ENCODE peak calls at places on chromosomes 11 and 22, in six cellular contexts. V is fibroblast of lung, S is hepatocyte, A is A549, Q is GM23248, Y is SK-N-SH. P is an unnamed sample.

GRCh38 chr22:35544189-35544588 is 3.6 kb downstream of the RASD2 start:
- DNase-seq in V (no peak), S (no peak), A (no peak), Q (peak), Y (no peak), P (no peak)

GRCh38 chr11:3022982-3023381 is 30.9 kb upstream of the NAP1L4 start:
- DNase-seq in V (peak), S (peak), A (no peak), Q (peak), Y (no peak), P (no peak)

GRCh38 chr22:19998232-19998951 is 18.2 kb downstream of the ARVCF start:
- DNase-seq in V (no peak), S (no peak), A (no peak), Q (no peak), Y (peak), P (peak)

GRCh38 chr11:131534611-131535010 is 164.2 kb downstream of the NTM start:
- DNase-seq in V (no peak), S (no peak), A (no peak), Q (no peak), Y (no peak), P (peak)

GRCh38 chr11:69156673-69157155 is 979 bp downstream of the SMIM38 start:
- DNase-seq in V (peak), S (peak), A (no peak), Q (peak), Y (no peak), P (no peak)

GRCh38 chr22:24181088-24181995 is at the start of gene SUSD2:
- DNase-seq in V (no peak), S (peak), A (no peak), Q (no peak), Y (no peak), P (peak)

GRCh38 chr22:27880778-27881394 is 38.2 kb downstream of the PITPNB start:
- DNase-seq in V (peak), S (peak), A (peak), Q (peak), Y (peak), P (peak)

GRCh38 chr11:110303414-110303826 is 7.0 kb upstream of the RDX start:
- DNase-seq in V (no peak), S (peak), A (no peak), Q (no peak), Y (no peak), P (no peak)

GRCh38 chr22:43435851-43436535 is 24.2 kb downstream of the MPPED1 start:
- DNase-seq in V (no peak), S (no peak), A (no peak), Q (no peak), Y (no peak), P (no peak)

GRCh38 chr11:19725379-19726079 is 12.9 kb downstream of the NAV2 start:
- DNase-seq in V (peak), S (no peak), A (no peak), Q (no peak), Y (no peak), P (no peak)

GRCh38 chr22:50684501-50684900 is 11.9 kb downstream of the SHANK3 start:
- DNase-seq in V (no peak), S (no peak), A (no peak), Q (no peak), Y (peak), P (no peak)

GRCh38 chr11:112797653-112798293 is 163.4 kb upstream of the NCAM1 start:
- DNase-seq in V (peak), S (peak), A (no peak), Q (peak), Y (no peak), P (peak)

GRCh38 chr11:65861533-65862183 is 1.4 kb downstream of the MUS81 start:
- DNase-seq in V (no peak), S (no peak), A (no peak), Q (no peak), Y (no peak), P (peak)

GRCh38 chr11:99171330-99171729 is 150.6 kb downstream of the CNTN5 start:
- DNase-seq in V (no peak), S (no peak), A (no peak), Q (no peak), Y (no peak), P (no peak)

GRCh38 chr11:134267966-134268365 is 8.2 kb upstream of the GLB1L3 start:
- DNase-seq in V (peak), S (no peak), A (no peak), Q (no peak), Y (no peak), P (no peak)

GRCh38 chr11:31120428-31120827 is 249.1 kb downstream of the DCDC1 start:
- DNase-seq in V (no peak), S (no peak), A (no peak), Q (no peak), Y (no peak), P (no peak)

GRCh38 chr11:63518548-63518947 is 12.7 kb downstream of the LGALS12 start:
- DNase-seq in V (peak), S (no peak), A (no peak), Q (peak), Y (no peak), P (no peak)

GRCh38 chr11:71114124-71114851 is 138.1 kb downstream of the SHANK2 start:
- DNase-seq in V (no peak), S (no peak), A (no peak), Q (no peak), Y (no peak), P (no peak)

GRCh38 chr22:26362471-26362870 is 66.6 kb upstream of the ASPHD2 start:
- DNase-seq in V (peak), S (no peak), A (no peak), Q (peak), Y (no peak), P (no peak)

GRCh38 chr22:38424525-38425080 is 30.4 kb downstream of the KCNJ4 start:
- DNase-seq in V (no peak), S (no peak), A (no peak), Q (no peak), Y (no peak), P (no peak)

GRCh38 chr11:94768602-94769511 is 701 bp downstream of the AMOTL1 start:
- DNase-seq in V (peak), S (peak), A (no peak), Q (peak), Y (peak), P (peak)

GRCh38 chr11:3837793-3838192 is 3.0 kb downstream of the RHOG start:
- DNase-seq in V (no peak), S (no peak), A (no peak), Q (peak), Y (no peak), P (no peak)

GRCh38 chr22:23815781-23816551 is 22.8 kb downstream of the DERL3 start:
- DNase-seq in V (no peak), S (no peak), A (no peak), Q (peak), Y (peak), P (no peak)

GRCh38 chr11:120149246-120149645 is 11.3 kb upstream of the TRIM29 start:
- DNase-seq in V (no peak), S (no peak), A (no peak), Q (no peak), Y (no peak), P (no peak)
- H3K4me3 ChIP-seq in V (no peak), S (no peak), A (no peak), Q (no peak), Y (no peak), P (no peak)

GRCh38 chr11:82994615-82995014 is 77.1 kb downstream of the RAB30 start:
- DNase-seq in V (no peak), S (no peak), A (no peak), Q (peak), Y (no peak), P (no peak)
- H3K4me2 ChIP-seq in V (no peak), S (no peak), A (no peak), Q (no peak), Y (no peak), P (no peak)

GRCh38 chr11:72584933-72585597 is 89.2 kb downstream of the PDE2A start:
- DNase-seq in V (no peak), S (no peak), A (no peak), Q (no peak), Y (no peak), P (no peak)
- H3K4me3 ChIP-seq in V (no peak), S (no peak), A (no peak), Q (peak), Y (no peak), P (peak)

DNA sequence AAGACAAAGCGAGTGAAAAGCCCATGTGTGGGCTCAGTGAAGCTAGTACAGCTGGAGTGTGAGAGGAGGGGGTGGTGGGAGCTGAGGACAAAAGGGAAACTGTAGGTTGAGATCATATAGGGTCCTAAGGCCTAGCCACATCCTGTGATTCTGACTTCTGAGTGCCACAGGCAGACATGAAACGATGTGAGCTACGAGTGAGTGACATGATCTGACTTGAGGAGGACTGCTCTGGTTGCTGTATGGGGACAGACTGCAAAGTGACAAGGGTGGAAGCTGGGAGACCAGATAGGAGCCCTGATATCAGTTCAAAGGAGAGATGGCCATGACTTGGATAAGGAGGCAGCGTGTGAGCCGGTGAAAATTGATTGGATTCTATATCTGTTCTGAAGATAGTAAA is 85.4 kb downstream of the MICAL2 start:
- DNase-seq in V (no peak), S (no peak), A (no peak), Q (no peak), Y (no peak), P (no peak)
- H3K4me2 ChIP-seq in V (no peak), S (no peak), A (no peak), Q (no peak), Y (no peak), P (no peak)

GRCh38 chr22:41907436-41908401 is 7.2 kb downstream of the SHISA8 start:
- DNase-seq in V (no peak), S (no peak), A (no peak), Q (peak), Y (no peak), P (peak)
- H3K4me3 ChIP-seq in V (no peak), S (no peak), A (no peak), Q (no peak), Y (no peak), P (no peak)

GRCh38 chr11:119724956-119725355 is 4.0 kb downstream of the NECTIN1 start:
- DNase-seq in V (no peak), S (no peak), A (no peak), Q (no peak), Y (no peak), P (no peak)
- H3K4me2 ChIP-seq in V (no peak), S (no peak), A (no peak), Q (no peak), Y (no peak), P (peak)

DNA sequence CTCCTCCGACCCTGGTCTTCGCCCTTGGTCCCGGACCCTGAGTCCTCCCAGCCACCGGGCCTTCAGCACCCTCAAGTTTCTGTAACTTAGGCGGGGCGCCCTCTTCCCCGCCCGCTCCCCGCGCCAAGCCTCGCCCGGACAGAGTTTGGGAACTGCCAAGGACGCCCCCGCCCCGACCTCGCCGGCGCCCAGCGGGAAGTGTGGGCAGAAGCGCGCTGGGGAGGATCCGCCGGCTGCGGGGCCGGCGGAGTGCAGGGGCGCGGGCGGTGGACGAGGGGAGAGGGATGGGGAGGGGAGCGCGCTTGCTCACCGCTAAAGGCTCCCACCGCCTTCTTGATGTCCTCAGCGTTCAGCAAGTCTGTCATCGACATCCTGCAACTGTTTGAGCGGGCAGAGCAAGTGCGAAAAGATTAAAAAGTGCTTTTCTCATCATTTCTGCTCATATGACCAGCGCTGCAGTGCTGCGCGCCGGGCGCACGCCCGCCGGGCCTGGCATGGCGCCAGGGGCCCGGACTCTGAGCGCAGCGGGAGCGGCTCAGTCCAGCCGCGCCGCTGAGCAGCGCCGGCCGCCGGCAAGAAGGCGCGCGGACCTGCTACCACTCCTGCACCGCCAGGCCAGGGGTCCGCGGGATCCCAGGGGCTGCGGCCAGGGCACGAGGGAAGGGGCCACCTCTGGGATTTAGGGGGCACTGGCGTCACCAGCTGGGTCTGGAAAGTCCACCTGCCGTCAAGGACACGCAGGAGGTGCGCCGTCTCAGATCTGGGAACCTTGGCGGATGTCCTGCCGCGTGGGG is at the start of gene PVALB:
- DNase-seq in V (peak), S (peak), A (peak), Q (peak), Y (peak), P (peak)
- H3K4me3 ChIP-seq in V (no peak), S (no peak), A (peak), Q (peak), Y (no peak), P (peak)

DNA sequence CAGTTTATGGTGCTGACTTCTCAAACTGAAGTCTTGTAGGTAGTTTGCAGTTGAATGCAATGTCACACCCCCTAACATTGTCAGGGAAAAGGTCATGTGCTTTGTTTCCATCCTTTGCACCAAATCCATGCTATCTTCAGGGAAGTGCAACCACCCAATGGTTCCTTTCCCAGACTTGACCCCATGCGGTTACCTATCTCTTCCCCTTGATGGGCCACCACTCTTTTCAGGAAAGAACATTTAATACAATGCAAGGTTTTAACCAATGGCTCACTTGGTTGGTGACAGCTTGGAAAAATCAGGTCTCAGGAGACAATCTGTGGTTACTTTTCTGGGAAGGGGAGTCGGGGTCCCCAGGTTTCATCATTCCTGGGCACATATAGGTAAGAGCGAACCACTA is 2.1 kb downstream of the ABTB2 start:
- DNase-seq in V (no peak), S (no peak), A (no peak), Q (no peak), Y (no peak), P (no peak)
- H3K4me2 ChIP-seq in V (peak), S (peak), A (peak), Q (peak), Y (peak), P (no peak)

DNA sequence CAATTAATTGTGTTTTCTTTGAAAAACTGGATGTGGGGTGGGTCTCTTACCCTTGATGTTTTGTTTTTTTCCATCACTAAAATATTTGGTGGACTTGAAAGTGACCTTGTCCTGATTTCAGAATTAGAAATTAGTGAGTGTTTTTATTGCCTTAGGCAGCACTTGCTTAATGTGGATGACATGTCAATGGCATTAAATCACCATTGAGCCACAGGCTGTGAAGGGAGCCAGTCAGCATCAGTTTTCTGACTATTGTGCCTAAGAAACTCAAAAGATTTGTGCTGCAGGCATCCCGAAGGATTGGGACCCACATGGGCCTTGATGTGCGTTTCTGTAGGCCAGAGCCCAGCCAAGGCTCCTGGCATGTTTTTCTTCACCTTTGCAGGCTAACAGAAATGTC is 53.8 kb downstream of the SWAP70 start:
- DNase-seq in V (no peak), S (no peak), A (no peak), Q (peak), Y (peak), P (no peak)
- H3K4me3 ChIP-seq in V (no peak), S (no peak), A (no peak), Q (no peak), Y (no peak), P (no peak)

GRCh38 chr11:15884792-15885540 is 471.4 kb downstream of the SOX6 start:
- DNase-seq in V (no peak), S (peak), A (no peak), Q (no peak), Y (peak), P (no peak)
- H3K4me2 ChIP-seq in V (no peak), S (peak), A (no peak), Q (no peak), Y (no peak), P (no peak)